ENCODE peak calls at places on chromosome 7, in ten cellular contexts. P is cardiac muscle cell; D is right cardiac atrium; Q is activated naive CD8-positive, alpha-beta T cell treated with anti-CD3 and anti-CD28 coated beads, Interleukin-2, amount 50 U/mL, for 24 hours; J is HT1080; C is activated CD4-positive, alpha-beta T cell treated with anti-CD3 and anti-CD28 coated beads for 4 hours; I is upper lobe of right lung; Z is RWPE1; V is AML-193; B is fibroblast of the aortic adventitia. X is an unnamed sample.

GRCh38 chr7:6306471-6306870 is 34.0 kb upstream of the CYTH3 start:
- DNase-seq in I (no peak), Z (peak; percentile 78), J (peak; percentile 88), P (peak; percentile 25), B (peak; percentile 49), Q (no peak), V (no peak), C (no peak), D (no peak), X (no peak)

GRCh38 chr7:135690566-135690965 is 28.3 kb downstream of the STMP1 start:
- DNase-seq in J (peak; percentile 80), P (no peak), Z (no peak), V (no peak), C (no peak), D (no peak), B (peak; percentile 47), I (no peak), Q (no peak), X (no peak)

GRCh38 chr7:102393467-102393866 is 2.7 kb upstream of the PRKRIP1 start:
- DNase-seq in D (no peak), Q (no peak), B (no peak), I (no peak), Z (no peak), V (no peak), C (no peak), P (no peak), J (no peak), X (no peak)

GRCh38 chr7:18352339-18353255 is 143.0 kb upstream of the HDAC9 start:
- DNase-seq in D (no peak), J (peak; percentile 66), B (peak; percentile 89), Q (peak; percentile 19), V (peak; percentile 52), I (no peak), P (peak; percentile 80), C (no peak), Z (peak; percentile 72), X (peak; percentile 73)

GRCh38 chr7:24965831-24966708 is 13.9 kb downstream of the OSBPL3 start:
- DNase-seq in P (no peak), Z (peak; percentile 44), J (peak; percentile 67), D (peak; percentile 50), V (no peak), B (no peak), I (no peak), Q (peak; percentile 51), C (no peak), X (no peak)

GRCh38 chr7:81692146-81692905 is 77.5 kb downstream of the HGF start:
- DNase-seq in P (peak; percentile 38), J (peak; percentile 71), Z (no peak), C (no peak), Q (no peak), D (no peak), V (no peak), I (no peak), B (peak; percentile 43), X (no peak)

GRCh38 chr7:52017802-52018679 is 701.4 kb upstream of the COBL start:
- DNase-seq in Z (peak; percentile 24), V (peak; percentile 10), Q (no peak), C (no peak), D (peak; percentile 35), B (no peak), J (peak; percentile 52), I (no peak), P (no peak), X (no peak)

GRCh38 chr7:134480730-134481129 is 21.8 kb upstream of the AKR1B1 start:
- DNase-seq in B (peak; percentile 35), C (no peak), I (no peak), P (peak; percentile 50), J (peak; percentile 82), D (no peak), Z (no peak), V (no peak), Q (no peak), X (no peak)

GRCh38 chr7:2982831-2983230 is 60.8 kb downstream of the CARD11 start:
- DNase-seq in J (no peak), I (peak; percentile 60), P (no peak), C (peak; percentile 47), D (no peak), V (no peak), B (no peak), Q (peak; percentile 56), Z (no peak), X (no peak)

GRCh38 chr7:92622680-92623079 is 32.5 kb upstream of the FAM133B start:
- DNase-seq in P (no peak), I (no peak), Z (no peak), Q (no peak), V (no peak), J (no peak), D (no peak), B (no peak), C (no peak), X (no peak)

GRCh38 chr7:12508005-12508404 is 62.5 kb upstream of the SCIN start:
- DNase-seq in V (no peak), Z (no peak), I (no peak), P (no peak), B (no peak), D (no peak), C (no peak), J (no peak), Q (no peak), X (no peak)

GRCh38 chr7:42348627-42349026 is 111.6 kb upstream of the GLI3 start:
- DNase-seq in C (no peak), J (no peak), P (no peak), I (no peak), D (no peak), V (no peak), B (no peak), Q (no peak), Z (no peak), X (no peak)

GRCh38 chr7:29331163-29331562 is 136.6 kb downstream of the CHN2 start:
- DNase-seq in Q (no peak), I (no peak), P (no peak), D (no peak), Z (no peak), V (no peak), J (no peak), C (no peak), B (no peak), X (no peak)

GRCh38 chr7:87152897-87153641 is 816 bp downstream of the DMTF1 start:
- DNase-seq in J (peak; percentile 17), Q (peak; percentile 48), V (no peak), B (peak; percentile 50), C (peak; percentile 37), Z (peak; percentile 22), P (peak; percentile 38), I (peak; percentile 64), D (peak; percentile 68), X (peak; percentile 49)

GRCh38 chr7:32659853-32660252 is 164.6 kb downstream of the AVL9 start:
- DNase-seq in B (no peak), V (no peak), J (no peak), I (no peak), D (peak; percentile 21), C (no peak), P (no peak), Z (no peak), Q (no peak), X (no peak)

GRCh38 chr7:42029405-42029804 is 207.6 kb downstream of the GLI3 start:
- DNase-seq in I (no peak), P (no peak), J (no peak), B (no peak), C (no peak), D (no peak), Z (no peak), Q (no peak), V (no peak), X (no peak)

GRCh38 chr7:139994356-139994755 is 68.4 kb downstream of the PARP12 start:
- DNase-seq in J (no peak), C (no peak), P (no peak), Z (no peak), V (no peak), D (no peak), I (no peak), Q (no peak), B (no peak), X (no peak)

GRCh38 chr7:155203059-155203881 is 94.4 kb upstream of the INSIG1 start:
- DNase-seq in Q (no peak), V (no peak), D (peak; percentile 37), Z (no peak), B (no peak), I (no peak), P (no peak), J (no peak), C (no peak), X (peak; percentile 95)

GRCh38 chr7:47580811-47581331 is 1.0 kb downstream of the TNS3 start:
- DNase-seq in Z (peak; percentile 38), C (no peak), I (no peak), B (peak; percentile 32), Q (no peak), V (no peak), J (peak; percentile 30), D (peak; percentile 66), P (no peak), X (no peak)

GRCh38 chr7:40544277-40544723 is 409.5 kb downstream of the SUGCT start:
- DNase-seq in D (peak; percentile 40), P (peak; percentile 50), C (no peak), V (no peak), Z (no peak), I (no peak), J (no peak), Q (no peak), B (peak; percentile 30), X (no peak)

GRCh38 chr7:112238852-112239610 is 32.5 kb downstream of the ZNF277 start:
- DNase-seq in B (peak; percentile 14), I (no peak), Q (no peak), D (no peak), V (no peak), J (peak; percentile 88), Z (peak; percentile 12), C (no peak), P (no peak), X (no peak)

GRCh38 chr7:39952378-39952777 is 2.3 kb downstream of the CDK13 start:
- DNase-seq in J (no peak), B (peak; percentile 68), C (no peak), D (no peak), Q (no peak), I (no peak), Z (peak; percentile 19), V (peak; percentile 25), P (peak; percentile 46), X (no peak)

GRCh38 chr7:1533569-1534329 is 3.2 kb downstream of the MAFK start:
- DNase-seq in Q (peak; percentile 51), J (peak; percentile 97), C (no peak), D (peak; percentile 69), V (peak; percentile 33), I (no peak), P (peak; percentile 52), Z (peak; percentile 74), B (peak; percentile 77), X (no peak)

GRCh38 chr7:23863209-23863798 is 153.3 kb downstream of the STK31 start:
- DNase-seq in J (peak; percentile 32), V (no peak), B (peak; percentile 71), Q (peak; percentile 14), I (no peak), P (peak; percentile 56), Z (peak; percentile 47), C (no peak), D (no peak), X (peak; percentile 9)

X was measured in G401.